ENCODE peak calls at places on chromosomes 3 and 15, in nine cellular contexts. X is heart right ventricle, Q is tibial artery, L is right lobe of liver, Z is colonic mucosa, E is A549, O is testis, M is foreskin keratinocyte, V is psoas muscle. K is an unnamed sample.

GRCh38 chr15:78415284-78415683 is 22.7 kb upstream of the IREB2 start:
- DNase-seq in X (no peak), Q (no peak), L (no peak), Z (no peak), E (peak), O (no peak), M (no peak), V (no peak), K (no peak)

GRCh38 chr15:39287322-39288195 is 293.3 kb upstream of the THBS1 start:
- DNase-seq in X (no peak), Q (no peak), L (no peak), Z (no peak), E (no peak), O (no peak), M (peak), V (no peak), K (no peak)

GRCh38 chr3:16060945-16061344 is 113.5 kb upstream of the GALNT15 start:
- DNase-seq in X (no peak), Q (peak), L (no peak), Z (peak), E (peak), O (peak), M (no peak), V (peak), K (no peak)

GRCh38 chr3:53140575-53141467 is 10.6 kb upstream of the RFT1 start:
- DNase-seq in X (no peak), Q (no peak), L (no peak), Z (no peak), E (peak), O (no peak), M (peak), V (no peak), K (no peak)

GRCh38 chr3:101803939-101804338 is 24.9 kb downstream of the NXPE3 start:
- DNase-seq in X (no peak), Q (no peak), L (no peak), Z (no peak), E (no peak), O (no peak), M (no peak), V (no peak), K (no peak)

GRCh38 chr15:69014454-69014853 is at the start of gene NOX5:
- DNase-seq in X (no peak), Q (no peak), L (no peak), Z (peak), E (peak), O (no peak), M (peak), V (no peak), K (no peak)

GRCh38 chr15:60126661-60127060 is 122.5 kb downstream of the FOXB1 start:
- DNase-seq in X (no peak), Q (no peak), L (no peak), Z (no peak), E (no peak), O (no peak), M (no peak), V (no peak), K (no peak)

GRCh38 chr3:195895078-195895899 is 13.1 kb downstream of the TNK2 start:
- DNase-seq in X (peak), Q (peak), L (peak), Z (peak), E (peak), O (peak), M (no peak), V (peak), K (peak)

GRCh38 chr3:17894434-17895060 is 152.1 kb upstream of the TBC1D5 start:
- DNase-seq in X (no peak), Q (no peak), L (no peak), Z (peak), E (peak), O (no peak), M (no peak), V (no peak), K (no peak)

GRCh38 chr3:40719660-40720287 is 195.0 kb downstream of the ZNF621 start:
- DNase-seq in X (peak), Q (no peak), L (peak), Z (no peak), E (peak), O (peak), M (peak), V (no peak), K (no peak)

GRCh38 chr3:139281512-139282196 is 62.2 kb upstream of the MRPS22 start:
- DNase-seq in X (no peak), Q (no peak), L (no peak), Z (no peak), E (no peak), O (no peak), M (no peak), V (no peak), K (no peak)

GRCh38 chr3:175255698-175256097 is 396.6 kb downstream of the NAALADL2 start:
- DNase-seq in X (no peak), Q (no peak), L (no peak), Z (no peak), E (peak), O (no peak), M (peak), V (no peak), K (no peak)

GRCh38 chr3:112149136-112149535 is 16.1 kb upstream of the GCSAM start:
- DNase-seq in X (no peak), Q (no peak), L (no peak), Z (no peak), E (no peak), O (no peak), M (peak), V (no peak), K (no peak)

GRCh38 chr3:122245513-122246174 is 62.2 kb downstream of the CASR start:
- DNase-seq in X (no peak), Q (no peak), L (no peak), Z (no peak), E (peak), O (no peak), M (peak), V (no peak), K (no peak)

GRCh38 chr3:45367451-45367850 is 20.9 kb upstream of the LARS2 start:
- DNase-seq in X (no peak), Q (no peak), L (no peak), Z (peak), E (peak), O (no peak), M (peak), V (no peak), K (no peak)

GRCh38 chr15:63599401-63600000 is 2.3 kb downstream of the FBXL22 start:
- DNase-seq in X (peak), Q (peak), L (peak), Z (peak), E (peak), O (peak), M (no peak), V (peak), K (peak)

GRCh38 chr3:124928333-124929202 is 6.0 kb downstream of the MUC13 start:
- DNase-seq in X (peak), Q (peak), L (peak), Z (peak), E (peak), O (peak), M (no peak), V (peak), K (no peak)

GRCh38 chr3:155853214-155854146 is 747 bp downstream of the SLC33A1 start:
- DNase-seq in X (peak), Q (peak), L (no peak), Z (peak), E (peak), O (peak), M (no peak), V (peak), K (peak)

GRCh38 chr3:8482960-8483665 is 18.5 kb upstream of the LMCD1 start:
- DNase-seq in X (peak), Q (peak), L (peak), Z (peak), E (peak), O (peak), M (peak), V (peak), K (no peak)

GRCh38 chr15:42548258-42549051 is at the start of the genes HAUS2 and LRRC57:
- DNase-seq in X (peak), Q (peak), L (peak), Z (peak), E (peak), O (peak), M (peak), V (peak), K (peak)

GRCh38 chr3:20080956-20081554 is 40.8 kb downstream of the KAT2B start:
- DNase-seq in X (peak), Q (no peak), L (peak), Z (peak), E (peak), O (peak), M (no peak), V (peak), K (peak)

DNA sequence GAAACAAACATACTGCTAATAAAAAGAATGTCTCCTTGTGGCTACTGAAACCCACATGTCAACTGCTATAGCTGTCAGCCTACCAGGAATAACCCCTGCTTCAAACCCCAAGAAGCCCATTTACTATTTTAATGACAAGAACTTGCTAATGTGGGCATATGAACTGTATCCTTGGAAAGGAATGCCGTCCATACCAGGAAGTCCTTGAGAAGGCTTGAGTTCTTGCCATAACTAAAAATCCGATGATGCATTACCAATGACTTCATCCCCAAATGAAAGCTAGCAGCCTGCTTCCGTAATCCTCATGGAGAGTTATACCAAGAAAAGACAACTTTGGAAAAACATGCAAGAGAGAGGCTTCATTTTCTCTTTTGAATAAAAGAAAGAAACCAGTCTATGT is 34.8 kb downstream of the MINDY4B start:
- DNase-seq in X (no peak), Q (no peak), L (no peak), Z (no peak), E (no peak), O (no peak), M (no peak), V (no peak), K (no peak)
- TF ChIP-seq CTCF in X (no peak), Q (no peak), L (no peak), Z (no peak), E (no peak), O (no peak), M (no peak), V (no peak), K (no peak)

DNA sequence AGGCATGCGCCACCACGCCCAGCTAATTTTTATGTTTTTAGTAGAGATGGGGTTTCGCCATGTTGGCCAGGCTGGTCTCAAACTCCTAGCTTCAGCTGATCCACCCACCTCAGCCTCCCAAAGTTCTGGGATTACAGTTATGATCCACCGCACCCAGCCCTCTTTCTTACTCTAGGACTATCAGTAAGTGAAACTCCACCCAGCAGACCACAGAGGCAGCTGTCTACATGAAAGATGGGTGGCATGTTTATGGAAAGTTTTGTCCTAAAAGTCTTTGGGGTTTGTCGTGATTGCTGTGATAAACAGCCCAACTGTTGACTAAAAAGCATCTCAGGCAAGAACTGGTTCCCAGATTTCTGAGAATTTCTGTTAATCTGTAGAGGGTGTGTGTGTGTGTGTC is 10.9 kb downstream of the ARL6IP5 start:
- DNase-seq in X (no peak), Q (no peak), L (no peak), Z (no peak), E (no peak), O (no peak), M (no peak), V (no peak), K (no peak)
- H3K27ac ChIP-seq in X (peak), Q (peak), L (no peak), Z (no peak), E (no peak), O (no peak), M (no peak), V (peak), K (peak)

GRCh38 chr15:94582368-94582767 is 351.0 kb downstream of the MCTP2 start:
- DNase-seq in X (peak), Q (no peak), L (no peak), Z (peak), E (peak), O (peak), M (no peak), V (no peak), K (no peak)

GRCh38 chr15:94580186-94580585 is 348.8 kb downstream of the MCTP2 start:
- DNase-seq in X (no peak), Q (no peak), L (peak), Z (no peak), E (no peak), O (no peak), M (no peak), V (no peak), K (no peak)

GRCh38 chr15:94579261-94579660 is 347.9 kb downstream of the MCTP2 start:
- DNase-seq in X (no peak), Q (no peak), L (no peak), Z (no peak), E (no peak), O (no peak), M (no peak), V (no peak), K (no peak)

GRCh38 chr15:94576889-94577533 is 345.6 kb downstream of the MCTP2 start:
- DNase-seq in X (peak), Q (no peak), L (no peak), Z (peak), E (peak), O (peak), M (peak), V (no peak), K (no peak)
- TF ChIP-seq CTCF in X (no peak), Q (peak), L (peak), Z (peak), E (peak), O (peak), M (peak), V (peak), K (peak)

GRCh38 chr3:127796751-127797150 is 25.6 kb downstream of the MGLL start:
- DNase-seq in X (no peak), Q (no peak), L (no peak), Z (no peak), E (no peak), O (no peak), M (no peak), V (no peak), K (no peak)
- H3K27ac ChIP-seq in X (no peak), Q (no peak), L (no peak), Z (no peak), E (peak), O (no peak), M (no peak), V (no peak), K (no peak)

GRCh38 chr15:85488997-85489396 is 108.6 kb downstream of the AKAP13 start:
- DNase-seq in X (no peak), Q (no peak), L (no peak), Z (no peak), E (no peak), O (no peak), M (no peak), V (no peak), K (no peak)

GRCh38 chr15:85493258-85493657 is 112.9 kb downstream of the AKAP13 start:
- DNase-seq in X (no peak), Q (no peak), L (no peak), Z (peak), E (no peak), O (no peak), M (no peak), V (no peak), K (no peak)

GRCh38 chr15:85485956-85486567 is 105.7 kb downstream of the AKAP13 start:
- DNase-seq in X (peak), Q (peak), L (peak), Z (peak), E (peak), O (peak), M (no peak), V (no peak), K (no peak)

GRCh38 chr15:85491663-85492062 is 111.3 kb downstream of the AKAP13 start:
- DNase-seq in X (no peak), Q (no peak), L (no peak), Z (no peak), E (no peak), O (no peak), M (no peak), V (no peak), K (no peak)

DNA sequence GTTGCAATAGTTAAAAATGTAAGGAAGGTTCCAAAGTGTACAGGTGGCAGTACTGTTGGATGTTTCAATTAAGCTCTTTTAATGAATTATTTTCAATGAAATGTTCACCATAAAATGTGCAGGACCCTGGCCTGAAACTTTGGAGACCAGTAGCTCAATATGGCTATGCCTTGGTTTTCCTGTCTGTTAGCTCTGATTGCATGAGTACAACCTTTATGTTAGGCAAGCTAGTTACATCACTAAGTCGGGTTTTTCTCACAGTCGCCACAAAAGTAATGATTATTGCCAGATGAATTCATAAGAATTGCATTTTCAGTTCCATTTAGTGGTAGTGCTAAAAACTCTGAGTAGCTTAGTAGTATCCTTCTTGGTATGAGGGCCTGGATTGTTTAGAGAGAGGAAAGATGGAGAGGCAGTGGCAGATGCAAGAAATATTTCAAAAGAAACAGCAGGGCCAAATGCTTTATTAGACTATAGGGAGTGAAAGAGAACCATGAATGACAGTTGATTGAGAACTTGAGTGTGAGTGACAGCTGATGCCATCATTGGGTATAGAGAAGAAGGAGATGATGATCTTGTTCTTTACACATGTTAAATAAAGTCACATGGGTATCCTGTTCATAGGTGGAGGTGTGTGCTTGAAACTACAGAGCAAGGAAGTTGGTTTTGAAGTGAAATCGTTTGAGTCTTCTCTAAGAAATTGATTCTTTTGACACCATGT is 109.5 kb downstream of the AKAP13 start:
- DNase-seq in X (no peak), Q (no peak), L (no peak), Z (no peak), E (no peak), O (no peak), M (no peak), V (no peak), K (no peak)
- TF ChIP-seq CTCF in X (no peak), Q (no peak), L (no peak), Z (no peak), E (no peak), O (no peak), M (no peak), V (no peak), K (no peak)

DNA sequence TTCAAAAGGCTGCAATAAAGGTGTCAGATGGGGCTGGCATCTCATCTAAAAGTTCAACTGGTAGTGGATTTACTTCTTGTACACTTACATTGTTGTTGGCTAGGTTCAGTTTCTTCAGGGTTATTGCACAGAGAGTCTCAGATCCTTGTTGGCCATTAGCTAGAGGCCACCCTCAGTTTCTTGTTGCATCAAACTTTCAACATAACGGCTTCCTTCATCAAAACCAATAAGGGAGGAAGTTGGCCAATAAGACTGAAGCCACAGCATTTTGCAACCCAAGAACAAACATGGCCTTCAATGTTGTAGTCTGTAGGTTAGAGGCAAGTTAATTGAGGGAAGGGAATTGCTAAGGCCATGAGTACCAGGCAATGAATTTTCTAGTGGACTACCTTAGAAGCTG is 218.0 kb downstream of the ZBBX start:
- DNase-seq in X (no peak), Q (no peak), L (no peak), Z (no peak), E (no peak), O (no peak), M (no peak), V (no peak), K (no peak)
- H3K27ac ChIP-seq in X (no peak), Q (no peak), L (no peak), Z (no peak), E (no peak), O (no peak), M (no peak), V (no peak), K (no peak)

DNA sequence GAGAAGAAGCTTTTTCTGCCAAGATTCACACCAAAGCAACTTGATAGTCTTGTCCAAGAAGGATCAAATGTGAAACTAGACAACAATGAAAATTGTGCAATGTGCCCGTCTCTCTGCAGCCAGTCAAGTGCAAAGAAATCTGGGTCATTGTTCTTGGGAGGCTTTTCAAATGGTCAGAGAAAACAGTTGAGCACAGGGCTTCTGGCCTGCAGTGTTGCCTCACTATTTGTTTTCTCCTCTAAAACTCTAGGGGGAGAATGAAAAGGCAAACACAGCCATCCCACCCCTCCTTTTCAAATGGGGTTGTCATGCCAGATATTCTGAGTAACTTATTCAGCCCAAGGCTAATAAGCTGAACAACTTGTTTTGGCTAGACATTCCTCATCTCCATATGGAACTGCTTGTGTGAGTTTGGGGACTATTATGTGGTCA is 417.6 kb upstream of the CDIN1 start:
- DNase-seq in X (peak), Q (peak), L (no peak), Z (no peak), E (peak), O (no peak), M (peak), V (no peak), K (no peak)
- TF ChIP-seq CTCF in X (no peak), Q (no peak), L (no peak), Z (no peak), E (no peak), O (no peak), M (no peak), V (no peak), K (no peak)

GRCh38 chr3:71703796-71704195 is 21.4 kb downstream of the EIF4E3 start:
- DNase-seq in X (no peak), Q (no peak), L (no peak), Z (no peak), E (no peak), O (no peak), M (no peak), V (no peak), K (no peak)

GRCh38 chr3:71702131-71703024 is 22.8 kb downstream of the EIF4E3 start:
- DNase-seq in X (no peak), Q (no peak), L (no peak), Z (no peak), E (no peak), O (no peak), M (no peak), V (no peak), K (no peak)

GRCh38 chr3:71701251-71701650 is 24.0 kb downstream of the EIF4E3 start:
- DNase-seq in X (no peak), Q (no peak), L (no peak), Z (no peak), E (no peak), O (no peak), M (no peak), V (no peak), K (no peak)

GRCh38 chr3:71707600-71707999 is 17.6 kb downstream of the EIF4E3 start:
- DNase-seq in X (no peak), Q (no peak), L (no peak), Z (no peak), E (peak), O (no peak), M (no peak), V (no peak), K (no peak)

DNA sequence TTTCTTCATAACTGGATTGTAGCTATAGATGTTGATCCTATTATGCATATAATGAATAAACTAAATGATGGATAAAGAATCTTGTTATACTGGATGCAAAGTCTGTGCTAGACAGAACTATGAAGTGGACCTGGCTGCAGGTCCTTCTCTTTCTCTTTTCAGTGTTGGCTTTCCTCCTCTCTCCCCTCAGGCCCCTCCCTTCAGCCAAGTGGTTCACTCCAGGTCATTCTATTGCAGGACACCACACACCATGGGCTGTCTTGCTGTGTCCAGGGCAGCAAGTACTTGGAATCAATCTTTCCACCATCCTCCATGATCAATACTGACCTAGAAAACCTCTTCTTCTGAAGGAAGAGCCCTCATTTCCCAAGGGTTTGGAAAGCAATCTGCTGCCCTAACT is 20.3 kb downstream of the EIF4E3 start:
- DNase-seq in X (no peak), Q (no peak), L (no peak), Z (no peak), E (no peak), O (no peak), M (no peak), V (no peak), K (no peak)
- H3K27ac ChIP-seq in X (no peak), Q (no peak), L (no peak), Z (no peak), E (no peak), O (no peak), M (no peak), V (no peak), K (no peak)

K was measured in left lung.